ENCODE peak calls at places on chromosomes 7 and 10, in four cellular contexts. N is HepG2, W is H1, Q is GM12878. D is an unnamed sample. For H3K27me3, the result is how much of the 10 kb centered on the place peaks cover.

GRCh38 chr7:134943785-134944400 is 42.4 kb upstream of the AGBL3 start:
- DNase-seq in W (no peak), N (peak), Q (no peak), D (no peak)

GRCh38 chr7:135335628-135336139 is 102.0 kb downstream of the STRA8 start:
- DNase-seq in Q (peak), W (peak), N (peak), D (peak)

GRCh38 chr10:132870426-132870825 is 71.9 kb downstream of the CFAP46 start:
- DNase-seq in W (no peak), N (no peak), Q (no peak), D (no peak)

GRCh38 chr7:101527844-101528667 is 101.0 kb downstream of the MYL10 start:
- DNase-seq in W (no peak), Q (no peak), N (no peak), D (no peak)

GRCh38 chr7:63900394-63901203 is 98.0 kb upstream of the ZNF722 start:
- DNase-seq in W (no peak), N (no peak), Q (no peak), D (peak)

GRCh38 chr10:87661861-87662785 is 2.4 kb downstream of the PAPSS2 start:
- DNase-seq in W (no peak), Q (no peak), N (no peak), D (no peak)

GRCh38 chr7:90176195-90176594 is 21.9 kb downstream of the STEAP1 start:
- DNase-seq in N (no peak), Q (no peak), W (no peak), D (no peak)

GRCh38 chr10:74913321-74913980 is 87.1 kb downstream of the KAT6B start:
- DNase-seq in N (no peak), Q (no peak), W (no peak), D (no peak)

GRCh38 chr10:38127812-38128211 is 33.7 kb downstream of the ZNF37A start:
- DNase-seq in N (no peak), W (no peak), Q (no peak), D (no peak)

GRCh38 chr7:153010416-153010815 is 250.9 kb downstream of the ACTR3B start:
- DNase-seq in Q (no peak), N (no peak), W (no peak), D (no peak)

GRCh38 chr10:14699482-14699881 is 75.2 kb downstream of the FAM107B start:
- DNase-seq in Q (no peak), N (no peak), W (no peak), D (no peak)

GRCh38 chr10:97733256-97733655 is 3.7 kb upstream of the ZFYVE27 start:
- DNase-seq in W (no peak), N (no peak), Q (no peak), D (no peak)

GRCh38 chr10:74156919-74157289 is 5.9 kb downstream of the ADK start:
- DNase-seq in N (no peak), W (no peak), Q (no peak), D (no peak)

GRCh38 chr7:124051978-124052377 is 19.1 kb upstream of the TMEM229A start:
- DNase-seq in N (no peak), W (no peak), Q (no peak), D (no peak)

GRCh38 chr10:50605280-50606270 is 18.2 kb downstream of the SGMS1 start:
- DNase-seq in Q (no peak), N (peak), W (no peak), D (no peak)

GRCh38 chr10:11145498-11145855 is 127.8 kb downstream of the CELF2 start:
- DNase-seq in W (no peak), N (no peak), Q (no peak), D (no peak)

GRCh38 chr7:20624666-20625385 is 9.4 kb downstream of the ABCB5 start:
- DNase-seq in Q (no peak), N (peak), W (no peak), D (no peak)

GRCh38 chr7:20331231-20331880 is 656 bp downstream of the ITGB8 start:
- DNase-seq in W (no peak), Q (no peak), N (no peak), D (no peak)

GRCh38 chr10:113866551-113867394 is 12.3 kb downstream of the NHLRC2 start:
- DNase-seq in Q (no peak), N (no peak), W (no peak), D (no peak)

GRCh38 chr7:14924398-14924797 is 21.8 kb upstream of the DGKB start:
- DNase-seq in Q (no peak), N (no peak), W (no peak), D (no peak)

DNA sequence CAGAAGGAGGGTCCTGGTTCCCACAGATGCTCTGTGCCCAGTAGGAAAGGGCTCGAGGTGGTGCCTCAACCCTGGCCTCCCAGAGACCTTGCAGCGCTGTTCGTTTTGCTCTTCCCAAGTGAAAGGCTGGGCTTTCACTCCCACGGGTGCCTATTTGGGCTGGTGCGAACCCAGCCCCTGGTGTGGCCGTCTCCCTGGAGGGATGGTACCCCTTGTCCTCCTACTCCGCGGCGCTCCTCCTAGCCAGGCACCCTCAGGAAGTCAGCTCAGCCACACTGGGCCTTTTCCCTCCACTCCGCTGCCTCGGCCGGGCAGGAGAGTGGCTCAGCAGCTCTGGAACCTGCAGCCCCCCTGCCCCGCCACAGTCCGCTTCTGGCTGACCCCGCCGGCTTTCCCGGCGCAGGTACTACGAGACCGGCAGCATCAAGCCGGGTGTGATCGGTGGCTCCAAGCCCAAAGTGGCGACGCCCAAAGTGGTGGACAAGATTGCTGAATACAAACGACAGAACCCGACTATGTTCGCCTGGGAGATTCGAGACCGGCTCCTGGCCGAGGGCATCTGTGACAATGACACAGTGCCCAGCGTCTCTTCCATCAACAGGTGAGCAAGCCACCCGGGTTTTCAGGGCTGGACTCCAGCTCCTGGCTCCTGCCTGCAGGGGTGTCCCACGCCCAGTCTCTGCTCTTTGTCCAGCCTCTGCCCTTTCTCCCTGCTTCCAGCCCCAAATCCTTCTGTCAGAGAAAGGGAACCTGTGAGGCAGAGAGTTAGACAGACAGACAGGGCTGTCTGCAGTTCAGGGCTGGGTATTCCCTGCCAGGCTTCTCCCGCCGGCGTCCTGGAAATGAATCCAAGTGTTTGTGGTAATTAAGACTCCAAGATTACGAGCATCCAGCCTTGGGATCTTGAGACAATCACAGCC is 5.2 kb downstream of the PAX2 start:
- DNase-seq in Q (no peak), N (no peak), W (no peak), D (no peak)
- H3K27me3 ChIP-seq in Q (under half), N (under half), W (half or more), D (half or more)

GRCh38 chr10:49115015-49115795 is at the start of gene VSTM4:
- DNase-seq in N (no peak), W (no peak), Q (no peak), D (peak)
- TF ChIP-seq SUZ12 in N (no peak), W (no peak), Q (no peak), D (no peak)

DNA sequence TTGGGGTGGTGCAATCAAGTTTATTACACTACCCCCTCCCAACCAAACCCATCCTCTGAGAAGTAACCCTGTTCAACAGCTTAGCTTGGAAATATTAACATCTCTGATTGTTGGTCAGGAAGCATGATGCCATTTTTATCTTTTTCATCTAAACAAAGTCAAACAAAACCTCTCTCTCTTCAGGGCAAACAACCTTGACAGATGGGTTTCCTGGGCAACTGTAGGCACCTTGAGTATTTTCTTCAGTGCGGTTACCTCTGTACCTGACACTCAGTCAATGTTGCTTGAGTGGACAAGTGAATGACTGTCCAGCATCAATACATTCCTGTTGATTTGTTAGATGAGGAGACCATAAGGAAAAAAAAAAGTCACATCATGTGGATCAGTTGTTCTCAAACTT is 183.6 kb downstream of the NRP1 start:
- DNase-seq in N (no peak), W (no peak), Q (no peak), D (no peak)
- TF ChIP-seq ZNF274 in N (no peak), W (no peak), Q (no peak), D (no peak)

DNA sequence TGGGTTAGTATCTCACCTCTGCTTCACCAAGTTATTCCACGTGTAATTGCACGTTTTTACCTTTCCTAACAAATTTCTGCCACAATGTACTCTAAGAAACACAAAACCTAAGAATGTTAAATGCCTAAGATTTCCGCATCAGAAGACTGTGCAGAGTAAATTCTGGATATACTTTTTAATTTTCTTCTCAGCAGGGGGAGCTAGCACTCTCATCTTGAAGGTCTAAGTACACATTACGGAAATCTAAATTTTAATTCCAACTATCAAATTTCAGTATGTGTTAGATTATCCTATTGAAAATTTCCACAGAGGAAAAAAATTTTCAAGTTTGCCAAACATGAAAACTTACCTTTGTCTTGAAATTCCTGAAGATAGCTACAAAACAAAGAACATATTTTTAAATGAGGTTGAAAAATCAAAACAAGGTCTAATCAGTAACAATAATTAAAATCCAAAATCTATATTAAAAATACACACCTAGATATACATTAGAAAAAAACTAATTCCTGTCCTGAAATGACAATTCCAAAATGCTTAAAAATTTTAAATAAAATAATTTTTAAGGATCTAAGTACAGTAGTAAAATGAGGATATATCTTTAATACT is 10.5 kb downstream of the SKAP2 start:
- DNase-seq in N (peak), W (no peak), Q (no peak), D (no peak)
- H3K27me3 ChIP-seq in N (under half), W (under half), Q (under half), D (under half)

DNA sequence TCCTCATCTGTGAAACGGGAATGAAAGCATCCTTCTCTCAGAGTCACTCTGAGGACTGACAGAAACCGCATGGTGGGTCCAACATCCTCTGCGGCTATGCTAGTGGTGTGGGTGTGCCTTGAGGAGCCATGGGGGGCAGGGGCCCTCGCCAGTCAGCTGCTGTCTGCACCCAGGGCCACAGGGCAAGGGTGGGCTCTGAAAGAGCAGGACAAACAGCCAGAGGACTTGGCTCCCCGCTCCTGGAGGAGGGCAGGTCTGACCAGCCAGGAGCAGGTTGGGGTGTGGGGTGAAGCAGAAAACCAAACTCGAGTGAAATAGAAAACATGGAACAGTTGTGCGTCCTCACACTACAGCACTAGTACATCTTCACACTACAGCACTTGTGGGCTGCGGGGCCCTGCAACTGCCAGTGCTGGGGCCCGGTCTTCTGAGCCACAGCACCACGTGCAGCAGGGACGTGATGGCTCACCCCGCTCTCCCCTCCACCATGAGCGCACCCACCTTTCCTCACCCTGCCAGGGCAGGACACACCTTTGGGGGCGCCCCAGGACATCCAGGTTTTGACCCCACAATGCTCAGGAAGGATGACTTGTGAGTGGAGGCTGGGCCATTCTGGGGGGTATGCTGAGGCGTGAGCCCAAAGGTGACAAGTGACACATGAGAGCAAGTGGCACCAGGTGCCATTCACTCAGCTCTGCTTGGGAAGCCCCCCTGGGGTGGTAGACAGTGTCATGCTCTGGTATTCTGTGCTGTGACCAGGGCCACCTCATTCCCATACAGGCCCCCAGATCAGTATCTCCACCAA is 96.1 kb upstream of the RET start:
- DNase-seq in W (no peak), Q (no peak), N (no peak), D (no peak)
- TF ChIP-seq SUZ12 in W (no peak), Q (no peak), N (no peak), D (no peak)

GRCh38 chr7:142833174-142834027 is 21.5 kb upstream of the EPHB6 start:
- DNase-seq in N (no peak), W (no peak), Q (no peak), D (no peak)

GRCh38 chr7:142835487-142835886 is 19.4 kb upstream of the EPHB6 start:
- DNase-seq in Q (no peak), N (no peak), W (no peak), D (no peak)

GRCh38 chr7:142842251-142842766 is 12.6 kb upstream of the EPHB6 start:
- DNase-seq in Q (no peak), W (no peak), N (no peak), D (no peak)

DNA sequence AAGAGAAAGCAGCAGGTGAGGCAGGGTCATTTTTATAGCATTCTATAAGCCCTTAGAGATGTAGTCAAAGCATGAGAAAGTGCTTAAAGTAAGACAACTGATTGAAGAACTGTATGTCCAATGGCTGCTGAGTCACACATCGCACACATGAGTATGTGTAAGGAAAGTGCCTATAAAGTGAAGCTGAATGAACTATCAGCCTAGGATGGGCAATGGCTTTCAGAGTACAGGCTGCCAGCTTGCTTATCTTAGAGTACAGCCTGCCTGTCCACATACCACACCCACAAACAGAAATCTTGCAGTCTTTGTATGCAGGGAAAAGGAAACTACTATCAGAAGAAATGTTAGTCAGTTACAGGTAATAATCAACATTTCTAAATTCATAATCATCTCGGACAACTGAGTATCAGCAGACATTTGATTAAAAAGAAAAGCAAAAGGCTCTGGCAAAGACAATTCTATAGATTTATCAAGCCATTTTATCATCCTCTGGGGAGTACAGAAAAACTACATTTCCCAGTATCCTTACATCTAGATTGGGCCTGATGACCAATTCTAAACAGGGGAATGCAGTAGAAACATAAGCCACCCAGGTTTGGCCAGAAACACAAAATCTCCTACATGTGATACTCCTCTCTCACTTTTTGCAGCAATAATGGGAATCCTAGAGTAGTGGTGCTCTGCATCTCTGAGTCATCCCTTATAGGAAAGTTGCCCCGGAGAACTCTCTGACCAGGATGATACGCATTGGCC is 16.2 kb upstream of the EPHB6 start:
- DNase-seq in Q (no peak), N (no peak), W (no peak), D (no peak)
- TF ChIP-seq ZNF274 in Q (no peak), N (no peak), W (no peak), D (no peak)

DNA sequence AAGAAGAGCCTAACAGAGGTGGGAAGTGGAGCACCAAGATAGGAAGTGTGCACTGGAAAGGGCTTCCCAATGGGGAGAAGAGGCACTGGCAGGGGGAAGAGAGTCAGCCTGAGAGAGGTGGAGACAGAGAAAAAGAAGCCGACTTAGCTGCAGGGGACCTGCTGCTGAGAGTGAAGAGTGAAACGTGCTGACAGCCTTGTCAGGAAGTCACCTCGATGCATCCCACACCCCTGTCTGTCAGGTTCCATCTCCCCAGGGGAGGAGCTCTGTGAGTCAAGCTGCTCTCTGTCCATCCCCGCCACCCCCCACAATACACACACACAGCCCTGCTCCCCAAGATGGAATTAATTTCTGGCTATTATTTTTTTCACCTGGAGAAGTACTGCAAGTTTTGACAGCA is 14.0 kb downstream of the KAZALD1 start:
- DNase-seq in W (no peak), Q (no peak), N (no peak), D (no peak)
- H3K27me3 ChIP-seq in W (half or more), Q (under half), N (under half), D (under half)

DNA sequence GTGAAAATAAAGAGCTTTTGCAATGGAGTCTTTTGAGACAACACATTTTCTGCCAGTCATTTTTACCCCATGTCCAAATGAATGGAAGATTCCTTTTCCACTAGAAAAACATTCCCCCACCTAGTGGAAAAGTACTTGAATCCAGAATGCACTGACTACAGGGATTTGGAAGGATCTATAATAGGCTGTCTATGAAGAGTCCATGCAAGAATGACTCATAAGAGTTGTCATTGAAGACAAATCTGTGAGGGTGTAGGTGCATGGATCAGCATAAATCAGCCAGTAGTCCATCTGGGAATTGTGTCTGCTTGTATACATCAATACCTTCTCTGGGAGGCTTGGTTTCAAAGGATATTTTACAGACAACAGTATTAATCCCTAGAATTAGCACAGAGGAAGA is 32.5 kb upstream of the TRUB1 start:
- DNase-seq in W (no peak), Q (no peak), N (peak), D (no peak)
- TF ChIP-seq SUZ12 in W (no peak), Q (no peak), N (no peak), D (no peak)